ENCODE peak calls at places on chromosomes 3 and 15, in five cellular contexts. N is CD8-positive, alpha-beta T cell; P is neural progenitor cell; W is hepatocyte; S is CD8-positive, alpha-beta memory T cell. Y is an unnamed sample. For H3K4me1, the result is how much of the 10 kb centered on the place peaks cover.

GRCh38 chr3:53044371-53045106 is 1.3 kb downstream of the SFMBT1 start:
- DNase-seq in N (peak), S (peak), P (no peak), W (peak), Y (peak)

GRCh38 chr15:51992953-51993352 is 21.4 kb upstream of the LEO1 start:
- DNase-seq in S (no peak), W (no peak), P (no peak), N (no peak), Y (peak)

GRCh38 chr3:24232784-24233183 is 261.9 kb downstream of the THRB start:
- DNase-seq in W (no peak), S (no peak), N (no peak), P (no peak), Y (no peak)

GRCh38 chr3:25897019-25897418 is 107.1 kb downstream of the OXSM start:
- DNase-seq in N (no peak), S (no peak), P (peak), W (peak), Y (no peak)

GRCh38 chr15:80695911-80696651 is 971 bp downstream of the ABHD17C start:
- DNase-seq in N (peak), W (peak), S (peak), P (peak), Y (peak)

GRCh38 chr3:188071636-188072035 is 82.3 kb upstream of the LPP start:
- DNase-seq in P (no peak), W (no peak), S (no peak), N (no peak), Y (no peak)

GRCh38 chr3:197466586-197467399 is 89.0 kb downstream of the BDH1 start:
- DNase-seq in N (no peak), S (no peak), P (no peak), W (peak), Y (peak)

GRCh38 chr15:43998607-43999006 is 171.8 kb downstream of the WDR76 start:
- DNase-seq in P (peak), N (no peak), S (no peak), W (peak), Y (peak)

GRCh38 chr15:60580650-60581415 is 101.9 kb upstream of the ICE2 start:
- DNase-seq in W (no peak), P (no peak), N (peak), S (peak), Y (peak)

GRCh38 chr3:45950686-45951600 is 7.7 kb downstream of the CXCR6 start:
- DNase-seq in W (no peak), N (peak), S (peak), P (no peak), Y (peak)

GRCh38 chr15:57878573-57878972 is 172.1 kb downstream of the POLR2M start:
- DNase-seq in W (no peak), S (no peak), P (no peak), N (no peak), Y (peak)

GRCh38 chr15:95581595-95581994 is 748.9 kb upstream of the NR2F2 start:
- DNase-seq in W (no peak), S (no peak), P (no peak), N (no peak), Y (no peak)

GRCh38 chr3:18623220-18623619 is 198.1 kb upstream of the SATB1 start:
- DNase-seq in W (no peak), N (no peak), P (no peak), S (no peak), Y (peak)

GRCh38 chr3:50604110-50604621 is 7.4 kb downstream of the CISH start:
- DNase-seq in S (no peak), P (no peak), N (no peak), W (no peak), Y (no peak)

GRCh38 chr3:50600841-50601591 is 10.6 kb downstream of the CISH start:
- DNase-seq in S (peak), W (peak), P (no peak), N (peak), Y (peak)

GRCh38 chr3:50604628-50605588 is 6.7 kb downstream of the CISH start:
- DNase-seq in N (no peak), P (no peak), W (no peak), S (no peak), Y (no peak)

GRCh38 chr3:50603261-50604109 is 8.1 kb downstream of the CISH start:
- DNase-seq in N (no peak), P (no peak), W (no peak), S (no peak), Y (no peak)

DNA sequence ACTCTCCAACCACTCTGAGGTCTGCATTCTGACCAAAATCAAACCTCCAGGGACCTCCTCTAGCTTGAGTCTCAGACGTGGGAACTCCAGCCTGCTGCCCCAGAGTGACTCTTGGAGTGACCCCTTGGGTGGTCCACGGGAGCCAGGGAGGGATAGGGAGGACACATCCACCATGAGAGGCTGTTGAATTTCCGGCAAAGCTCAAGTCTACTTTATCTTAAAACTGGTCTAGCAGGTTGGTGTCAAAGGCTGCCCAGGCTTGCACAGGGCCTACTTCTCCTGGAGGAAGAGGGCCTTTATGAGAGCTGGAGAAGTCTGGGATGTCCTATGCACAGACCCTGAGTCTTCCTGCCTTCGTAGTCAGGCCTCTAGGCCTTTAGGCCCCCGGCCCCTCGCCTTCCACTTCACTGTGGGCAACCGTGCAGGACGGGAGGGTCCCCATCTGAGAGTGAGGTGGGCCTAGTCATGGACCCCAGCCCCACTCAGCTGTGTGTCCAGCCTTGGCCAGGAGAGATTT is 8.8 kb downstream of the CISH start:
- DNase-seq in W (peak), P (no peak), N (no peak), S (no peak), Y (peak)
- H3K4me1 ChIP-seq in W (under half), P (under half), N (half or more), S (half or more), Y (under half)

GRCh38 chr3:32414527-32415202 is 23.0 kb downstream of the CMTM7 start:
- DNase-seq in S (peak), N (peak), W (no peak), P (no peak), Y (peak)
- H3K4me1 ChIP-seq in S (half or more), N (half or more), W (under half), P (under half), Y (under half)

DNA sequence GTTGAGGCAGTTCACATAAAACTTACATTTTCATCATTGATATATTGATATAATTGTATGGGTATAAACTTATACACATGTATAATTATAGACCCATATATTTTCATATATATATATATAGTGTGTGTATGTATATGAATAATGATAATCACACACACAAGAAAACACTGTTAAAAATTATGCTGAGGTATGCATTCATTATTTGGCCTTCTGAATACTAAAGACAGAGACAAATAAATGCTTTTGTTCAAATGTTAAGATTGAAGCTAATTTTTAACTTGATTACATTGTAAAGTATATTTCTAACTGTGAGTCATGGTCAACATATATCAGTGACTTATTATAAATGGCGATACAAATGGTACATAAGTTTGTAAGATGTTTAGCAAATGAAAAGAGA is 888.8 kb downstream of the OTOL1 start:
- DNase-seq in N (no peak), P (no peak), S (no peak), W (no peak), Y (no peak)
- H3K4me1 ChIP-seq in N (under half), P (under half), S (under half), W (under half), Y (under half)

GRCh38 chr15:66711886-66712285 is 9.8 kb downstream of the SMAD6 start:
- DNase-seq in S (no peak), P (no peak), N (no peak), W (no peak), Y (no peak)

GRCh38 chr15:66708389-66708788 is 6.4 kb downstream of the SMAD6 start:
- DNase-seq in W (no peak), S (no peak), P (no peak), N (no peak), Y (no peak)

GRCh38 chr15:66713843-66714508 is 11.9 kb downstream of the SMAD6 start:
- DNase-seq in N (no peak), W (no peak), P (no peak), S (no peak), Y (no peak)

GRCh38 chr15:66709884-66710283 is 7.8 kb downstream of the SMAD6 start:
- DNase-seq in P (no peak), S (no peak), N (no peak), W (no peak), Y (no peak)

DNA sequence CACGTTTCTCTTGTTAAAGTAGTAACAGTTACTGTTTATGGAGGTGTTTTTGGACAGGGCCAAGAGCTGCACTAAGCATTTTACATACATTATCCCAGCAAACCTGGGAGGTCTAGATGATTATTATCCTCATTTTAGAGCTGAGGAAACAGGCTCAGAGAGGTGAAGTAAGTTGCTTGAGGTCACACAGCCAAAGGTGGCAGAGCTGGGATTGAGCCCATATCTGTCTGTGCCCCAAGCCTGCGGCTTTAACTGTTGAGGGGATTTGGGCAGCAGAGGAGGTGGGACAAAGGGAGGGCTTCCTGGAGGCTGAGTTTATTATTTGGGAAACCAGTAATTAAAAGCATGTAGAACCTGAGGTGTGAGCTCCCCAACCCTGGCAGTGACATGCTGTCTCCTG is 9.2 kb downstream of the SMAD6 start:
- DNase-seq in S (no peak), N (no peak), W (no peak), P (no peak), Y (no peak)
- H3K4me1 ChIP-seq in S (under half), N (under half), W (half or more), P (under half), Y (under half)

GRCh38 chr3:58534592-58535494 is 2.1 kb downstream of the ACOX2 start:
- DNase-seq in N (no peak), S (no peak), W (no peak), P (no peak), Y (no peak)
- H3K4me1 ChIP-seq in N (under half), S (under half), W (under half), P (under half), Y (under half)

GRCh38 chr3:49646236-49646635 is 27.9 kb upstream of the APEH start:
- DNase-seq in P (no peak), N (no peak), W (no peak), S (no peak), Y (no peak)
- H3K4me1 ChIP-seq in P (under half), N (under half), W (under half), S (under half), Y (under half)

GRCh38 chr3:168342946-168343856 is 247.5 kb upstream of the GOLIM4 start:
- DNase-seq in S (no peak), W (no peak), P (no peak), N (no peak), Y (no peak)

GRCh38 chr3:168341192-168341816 is 245.6 kb upstream of the GOLIM4 start:
- DNase-seq in W (peak), P (no peak), S (no peak), N (no peak), Y (no peak)

GRCh38 chr3:168336276-168336675 is 240.6 kb upstream of the GOLIM4 start:
- DNase-seq in N (no peak), P (no peak), W (no peak), S (no peak), Y (no peak)

GRCh38 chr3:168338176-168338575 is 242.5 kb upstream of the GOLIM4 start:
- DNase-seq in N (no peak), P (no peak), S (no peak), W (no peak), Y (no peak)

DNA sequence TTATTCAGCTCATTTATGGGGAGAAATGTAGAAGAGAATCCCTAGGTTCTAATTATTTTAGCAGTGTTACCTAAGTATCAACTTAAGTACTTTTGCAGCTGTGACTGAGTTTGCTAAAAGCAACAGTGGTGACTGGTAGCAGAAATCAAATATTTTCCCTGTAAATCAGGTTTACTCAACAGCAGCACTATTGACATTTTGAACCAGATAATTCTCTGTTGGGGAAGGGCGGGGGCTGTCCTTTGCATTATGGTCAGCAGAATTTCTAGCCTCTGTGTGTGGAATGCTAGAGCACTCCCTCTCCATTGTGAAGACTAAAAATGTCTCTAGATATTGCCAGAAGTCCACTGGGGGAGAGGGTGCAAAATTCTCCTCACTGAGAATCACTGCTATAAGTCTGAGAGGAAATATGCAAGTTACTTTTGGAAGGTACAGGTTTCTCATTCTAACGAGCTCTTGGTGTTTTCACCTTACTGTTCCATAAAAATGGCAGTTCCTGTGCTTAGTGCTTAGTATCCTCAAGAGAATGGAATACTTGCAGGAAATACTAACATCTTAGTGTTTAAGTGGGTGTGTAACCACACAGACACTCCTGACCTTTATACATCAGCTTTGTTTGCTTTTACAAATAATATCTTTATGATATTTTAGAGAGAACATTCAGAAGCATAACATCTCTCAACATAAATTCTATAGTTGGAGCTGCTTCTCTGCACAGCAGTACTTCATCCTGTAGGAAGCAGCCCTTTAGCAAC is 246.4 kb upstream of the GOLIM4 start:
- DNase-seq in S (no peak), P (no peak), N (no peak), W (peak), Y (no peak)
- H3K4me1 ChIP-seq in S (under half), P (under half), N (under half), W (under half), Y (under half)

GRCh38 chr15:75203908-75204263 is 2.2 kb downstream of the C15orf39 start:
- DNase-seq in W (no peak), N (no peak), P (no peak), S (no peak), Y (no peak)

GRCh38 chr15:75201609-75202250 is at the start of gene C15orf39:
- DNase-seq in S (peak), N (peak), P (peak), W (peak), Y (peak)

GRCh38 chr15:75204340-75205063 is 2.8 kb downstream of the C15orf39 start:
- DNase-seq in W (peak), S (peak), N (peak), P (peak), Y (peak)

GRCh38 chr15:75202251-75203016 is 752 bp downstream of the C15orf39 start:
- DNase-seq in N (peak), P (peak), S (peak), W (peak), Y (peak)

DNA sequence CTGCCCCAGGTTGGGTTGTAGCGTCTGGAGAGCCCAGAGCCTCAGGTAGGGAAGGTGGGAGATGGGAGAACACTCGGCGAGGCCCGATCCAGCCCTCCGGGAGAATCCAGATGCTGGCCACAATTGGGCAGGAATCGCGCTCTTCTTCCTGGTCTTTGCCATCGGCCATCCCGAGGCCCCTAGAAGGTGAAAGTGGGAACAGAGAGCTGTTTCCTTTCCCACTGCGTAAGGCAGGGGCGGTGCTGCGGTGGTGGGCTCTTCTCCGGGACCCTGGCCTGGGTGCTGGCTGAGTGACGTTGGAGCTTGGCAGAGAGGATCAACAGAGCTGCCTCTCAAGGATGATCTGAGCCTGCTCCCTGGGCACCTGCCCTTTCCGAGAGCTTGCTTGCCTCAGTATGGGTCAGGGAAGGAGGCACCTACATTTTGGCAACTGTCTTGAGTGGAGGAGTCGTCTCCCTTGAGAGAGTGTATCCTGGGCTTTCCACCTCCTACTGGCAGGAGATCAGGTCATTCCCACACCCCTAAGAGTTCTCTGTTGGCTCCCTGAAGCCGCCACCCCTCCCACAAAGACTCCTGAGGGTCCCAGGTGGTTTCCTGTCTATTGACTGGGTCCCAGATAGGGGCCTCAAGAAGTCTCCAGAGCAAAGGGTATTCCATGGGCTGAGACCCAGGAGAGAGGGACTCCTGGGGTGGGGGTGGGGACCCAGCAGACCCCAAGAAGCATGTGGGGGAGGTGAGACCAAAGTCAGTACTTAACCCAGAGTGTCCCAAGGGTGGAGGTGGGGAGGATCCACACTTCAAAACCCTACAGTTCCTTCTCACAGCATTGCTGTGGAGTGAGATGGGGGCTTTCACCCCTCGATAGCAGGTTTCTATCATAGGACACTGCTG is 1.6 kb downstream of the C15orf39 start:
- DNase-seq in P (peak), S (no peak), W (no peak), N (no peak), Y (peak)
- H3K4me1 ChIP-seq in P (under half), S (under half), W (under half), N (under half), Y (under half)

GRCh38 chr15:101397521-101398003 is 91.9 kb downstream of the PCSK6 start:
- DNase-seq in P (no peak), N (no peak), W (no peak), S (no peak), Y (no peak)
- H3K4me1 ChIP-seq in P (under half), N (under half), W (under half), S (under half), Y (under half)

Y was measured in small intestine.